ENCODE peak calls at places on chromosomes 3 and 15, in six cellular contexts. One of them, this sample, is unnamed.

GRCh38 chr3:132394334-132394733 is 23.0 kb upstream of the DNAJC13 start:
- DNase-seq in tibial nerve: no peak
- DNase-seq in cardiac muscle cell: peak; percentile 85
- DNase-seq in progenitor cell of endocrine pancreas: no peak
- DNase-seq in nephron progenitor cell: no peak
- DNase-seq in GM10248: no peak
- DNase-seq in this sample: no peak

GRCh38 chr3:166190360-166190759 is 353.1 kb upstream of the BCHE start:
- DNase-seq in tibial nerve: no peak
- DNase-seq in cardiac muscle cell: no peak
- DNase-seq in progenitor cell of endocrine pancreas: no peak
- DNase-seq in nephron progenitor cell: no peak
- DNase-seq in GM10248: no peak
- DNase-seq in this sample: no peak

GRCh38 chr15:70014860-70015490 is 82.7 kb downstream of the TLE3 start:
- DNase-seq in tibial nerve: no peak
- DNase-seq in cardiac muscle cell: no peak
- DNase-seq in progenitor cell of endocrine pancreas: no peak
- DNase-seq in nephron progenitor cell: peak; percentile 31
- DNase-seq in GM10248: peak; percentile 91
- DNase-seq in this sample: no peak

GRCh38 chr15:88223099-88223498 is 33.4 kb downstream of the NTRK3 start:
- DNase-seq in tibial nerve: no peak
- DNase-seq in cardiac muscle cell: no peak
- DNase-seq in progenitor cell of endocrine pancreas: no peak
- DNase-seq in nephron progenitor cell: no peak
- DNase-seq in GM10248: no peak
- DNase-seq in this sample: no peak

GRCh38 chr3:38560284-38560683 is 64.1 kb downstream of the EXOG start:
- DNase-seq in tibial nerve: no peak
- DNase-seq in cardiac muscle cell: no peak
- DNase-seq in progenitor cell of endocrine pancreas: no peak
- DNase-seq in nephron progenitor cell: no peak
- DNase-seq in GM10248: no peak
- DNase-seq in this sample: peak; percentile 59

GRCh38 chr3:133759740-133760069 is 13.5 kb downstream of the TF start:
- DNase-seq in tibial nerve: no peak
- DNase-seq in cardiac muscle cell: no peak
- DNase-seq in progenitor cell of endocrine pancreas: no peak
- DNase-seq in nephron progenitor cell: no peak
- DNase-seq in GM10248: no peak
- DNase-seq in this sample: no peak

GRCh38 chr3:124401841-124402240 is 328.4 kb upstream of the UMPS start:
- DNase-seq in tibial nerve: no peak
- DNase-seq in cardiac muscle cell: peak; percentile 35
- DNase-seq in progenitor cell of endocrine pancreas: no peak
- DNase-seq in nephron progenitor cell: no peak
- DNase-seq in GM10248: no peak
- DNase-seq in this sample: no peak

GRCh38 chr3:80233576-80233975 is 465.8 kb upstream of the ROBO1 start:
- DNase-seq in tibial nerve: no peak
- DNase-seq in cardiac muscle cell: no peak
- DNase-seq in progenitor cell of endocrine pancreas: no peak
- DNase-seq in nephron progenitor cell: no peak
- DNase-seq in GM10248: no peak
- DNase-seq in this sample: no peak

GRCh38 chr3:130258532-130258952 is 86.9 kb upstream of the COL6A5 start:
- DNase-seq in tibial nerve: no peak
- DNase-seq in cardiac muscle cell: peak; percentile 78
- DNase-seq in progenitor cell of endocrine pancreas: no peak
- DNase-seq in nephron progenitor cell: no peak
- DNase-seq in GM10248: no peak
- DNase-seq in this sample: no peak

GRCh38 chr3:80283783-80284182 is 516.0 kb upstream of the ROBO1 start:
- DNase-seq in tibial nerve: no peak
- DNase-seq in cardiac muscle cell: no peak
- DNase-seq in progenitor cell of endocrine pancreas: no peak
- DNase-seq in nephron progenitor cell: no peak
- DNase-seq in GM10248: no peak
- DNase-seq in this sample: no peak

GRCh38 chr3:149603126-149604074 is 54.4 kb downstream of the WWTR1 start:
- DNase-seq in tibial nerve: no peak
- DNase-seq in cardiac muscle cell: peak; percentile 68
- DNase-seq in progenitor cell of endocrine pancreas: no peak
- DNase-seq in nephron progenitor cell: no peak
- DNase-seq in GM10248: no peak
- DNase-seq in this sample: no peak

GRCh38 chr3:184016169-184016570 is 1.5 kb downstream of the ABCC5 start:
- DNase-seq in tibial nerve: no peak
- DNase-seq in cardiac muscle cell: no peak
- DNase-seq in progenitor cell of endocrine pancreas: no peak
- DNase-seq in nephron progenitor cell: no peak
- DNase-seq in GM10248: no peak
- DNase-seq in this sample: no peak

GRCh38 chr3:108719178-108719577 is 38.0 kb downstream of the RETNLB start:
- DNase-seq in tibial nerve: no peak
- DNase-seq in cardiac muscle cell: no peak
- DNase-seq in progenitor cell of endocrine pancreas: no peak
- DNase-seq in nephron progenitor cell: no peak
- DNase-seq in GM10248: no peak
- DNase-seq in this sample: no peak

GRCh38 chr3:23859012-23859743 is 53.4 kb downstream of the UBE2E1 start:
- DNase-seq in tibial nerve: no peak
- DNase-seq in cardiac muscle cell: peak; percentile 47
- DNase-seq in progenitor cell of endocrine pancreas: no peak
- DNase-seq in nephron progenitor cell: no peak
- DNase-seq in GM10248: no peak
- DNase-seq in this sample: no peak

GRCh38 chr15:62107561-62108110 is 40.9 kb downstream of the C2CD4A start:
- DNase-seq in tibial nerve: no peak
- DNase-seq in cardiac muscle cell: peak; percentile 53
- DNase-seq in progenitor cell of endocrine pancreas: no peak
- DNase-seq in nephron progenitor cell: no peak
- DNase-seq in GM10248: no peak
- DNase-seq in this sample: no peak

GRCh38 chr3:71447197-71447596 is 136.3 kb downstream of the FOXP1 start:
- DNase-seq in tibial nerve: no peak
- DNase-seq in cardiac muscle cell: no peak
- DNase-seq in progenitor cell of endocrine pancreas: no peak
- DNase-seq in nephron progenitor cell: no peak
- DNase-seq in GM10248: no peak
- DNase-seq in this sample: no peak

GRCh38 chr3:186746008-186746407 is 28.8 kb downstream of the KNG1 start:
- DNase-seq in tibial nerve: no peak
- DNase-seq in cardiac muscle cell: peak; percentile 90
- DNase-seq in progenitor cell of endocrine pancreas: no peak
- DNase-seq in nephron progenitor cell: no peak
- DNase-seq in GM10248: no peak
- DNase-seq in this sample: no peak

GRCh38 chr15:50135123-50135541 is 16.1 kb upstream of the ATP8B4 start:
- DNase-seq in tibial nerve: no peak
- DNase-seq in cardiac muscle cell: no peak
- DNase-seq in progenitor cell of endocrine pancreas: no peak
- DNase-seq in nephron progenitor cell: no peak
- DNase-seq in GM10248: no peak
- DNase-seq in this sample: no peak

GRCh38 chr3:23696842-23697241 is 108.9 kb upstream of the UBE2E1 start:
- DNase-seq in tibial nerve: no peak
- DNase-seq in cardiac muscle cell: peak; percentile 50
- DNase-seq in progenitor cell of endocrine pancreas: no peak
- DNase-seq in nephron progenitor cell: no peak
- DNase-seq in GM10248: no peak
- DNase-seq in this sample: no peak

GRCh38 chr3:196643761-196644160 is 4.3 kb downstream of the NRROS start:
- DNase-seq in tibial nerve: no peak
- DNase-seq in cardiac muscle cell: no peak
- DNase-seq in progenitor cell of endocrine pancreas: no peak
- DNase-seq in nephron progenitor cell: no peak
- DNase-seq in GM10248: no peak
- DNase-seq in this sample: no peak

GRCh38 chr3:94293793-94294195 is 230.9 kb downstream of the NSUN3 start:
- DNase-seq in tibial nerve: no peak
- DNase-seq in cardiac muscle cell: no peak
- DNase-seq in progenitor cell of endocrine pancreas: no peak
- DNase-seq in nephron progenitor cell: no peak
- DNase-seq in GM10248: no peak
- DNase-seq in this sample: no peak

DNA sequence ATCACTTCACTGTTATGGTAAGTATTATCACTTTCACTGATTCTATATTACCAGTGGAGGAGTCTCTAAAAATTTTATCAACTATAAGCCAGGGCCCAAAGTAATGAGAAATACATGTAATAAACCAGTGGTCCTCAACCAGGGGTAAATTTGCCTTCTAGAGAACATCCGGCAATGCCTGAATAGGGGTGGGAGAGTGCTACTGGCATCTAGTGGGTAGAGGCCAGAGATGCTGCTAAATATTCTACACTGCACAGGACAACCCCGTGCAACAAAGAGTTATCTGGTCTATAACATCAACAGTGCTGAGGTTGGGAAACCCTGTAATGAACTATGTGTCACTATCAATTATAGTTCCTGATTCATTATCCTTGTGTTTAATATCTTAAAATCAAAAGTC is 2.2 kb downstream of the LYSMD2 start:
- DNase-seq in tibial nerve: no peak
- DNase-seq in cardiac muscle cell: no peak
- DNase-seq in progenitor cell of endocrine pancreas: no peak
- DNase-seq in nephron progenitor cell: no peak
- DNase-seq in GM10248: no peak
- DNase-seq in this sample: no peak
- TF ChIP-seq CTCF in tibial nerve: no peak
- TF ChIP-seq CTCF in cardiac muscle cell: no peak
- TF ChIP-seq CTCF in progenitor cell of endocrine pancreas: no peak
- TF ChIP-seq CTCF in nephron progenitor cell: no peak
- TF ChIP-seq CTCF in GM10248: peak; percentile 29
- TF ChIP-seq CTCF in this sample: no peak

DNA sequence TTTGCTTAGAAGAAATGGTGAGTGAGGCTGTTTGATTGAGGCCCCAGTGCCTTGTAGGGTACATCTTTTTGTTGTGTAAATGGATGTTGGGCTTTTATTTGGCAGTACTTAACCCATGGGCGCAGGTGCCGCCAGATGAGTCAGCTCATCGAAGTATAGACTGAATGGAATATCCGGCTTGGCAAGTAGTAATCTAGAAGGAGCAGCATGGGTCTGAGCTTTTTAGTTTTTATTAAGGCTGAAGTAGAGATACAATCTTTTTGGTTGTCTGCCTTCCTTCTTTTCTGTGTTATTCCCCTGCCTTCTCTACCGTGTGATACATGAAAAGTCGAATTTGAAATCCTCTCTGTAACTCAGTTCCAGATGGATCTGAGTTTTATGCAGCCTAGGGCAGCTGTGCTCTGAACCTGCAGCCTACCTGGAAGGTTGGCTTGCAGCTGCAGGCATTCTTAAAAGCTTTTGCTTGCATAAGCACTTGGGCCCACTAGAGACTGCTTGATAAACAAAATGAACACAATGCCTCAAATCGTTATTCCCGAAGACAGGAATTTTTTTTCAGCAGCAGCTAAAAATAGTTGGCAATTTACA is 177.6 kb upstream of the CGNL1 start:
- DNase-seq in tibial nerve: no peak
- DNase-seq in cardiac muscle cell: no peak
- DNase-seq in progenitor cell of endocrine pancreas: no peak
- DNase-seq in nephron progenitor cell: no peak
- DNase-seq in GM10248: no peak
- DNase-seq in this sample: no peak
- TF ChIP-seq CTCF in tibial nerve: no peak
- TF ChIP-seq CTCF in cardiac muscle cell: no peak
- TF ChIP-seq CTCF in progenitor cell of endocrine pancreas: no peak
- TF ChIP-seq CTCF in nephron progenitor cell: no peak
- TF ChIP-seq CTCF in GM10248: no peak
- TF ChIP-seq CTCF in this sample: no peak

GRCh38 chr3:14869877-14870563 is 51.3 kb downstream of the FGD5 start:
- DNase-seq in tibial nerve: no peak
- DNase-seq in cardiac muscle cell: no peak
- DNase-seq in progenitor cell of endocrine pancreas: no peak
- DNase-seq in nephron progenitor cell: no peak
- DNase-seq in GM10248: no peak
- DNase-seq in this sample: no peak
- TF ChIP-seq CTCF in tibial nerve: no peak
- TF ChIP-seq CTCF in cardiac muscle cell: no peak
- TF ChIP-seq CTCF in progenitor cell of endocrine pancreas: no peak
- TF ChIP-seq CTCF in nephron progenitor cell: no peak
- TF ChIP-seq CTCF in GM10248: no peak
- TF ChIP-seq CTCF in this sample: no peak

GRCh38 chr3:159872374-159873109 is 116.1 kb upstream of the IL12A start:
- DNase-seq in tibial nerve: no peak
- DNase-seq in cardiac muscle cell: peak; percentile 74
- DNase-seq in progenitor cell of endocrine pancreas: no peak
- DNase-seq in nephron progenitor cell: no peak
- DNase-seq in GM10248: no peak
- DNase-seq in this sample: no peak
- TF ChIP-seq CTCF in tibial nerve: no peak
- TF ChIP-seq CTCF in cardiac muscle cell: peak; percentile 31
- TF ChIP-seq CTCF in progenitor cell of endocrine pancreas: no peak
- TF ChIP-seq CTCF in nephron progenitor cell: no peak
- TF ChIP-seq CTCF in GM10248: no peak
- TF ChIP-seq CTCF in this sample: no peak

DNA sequence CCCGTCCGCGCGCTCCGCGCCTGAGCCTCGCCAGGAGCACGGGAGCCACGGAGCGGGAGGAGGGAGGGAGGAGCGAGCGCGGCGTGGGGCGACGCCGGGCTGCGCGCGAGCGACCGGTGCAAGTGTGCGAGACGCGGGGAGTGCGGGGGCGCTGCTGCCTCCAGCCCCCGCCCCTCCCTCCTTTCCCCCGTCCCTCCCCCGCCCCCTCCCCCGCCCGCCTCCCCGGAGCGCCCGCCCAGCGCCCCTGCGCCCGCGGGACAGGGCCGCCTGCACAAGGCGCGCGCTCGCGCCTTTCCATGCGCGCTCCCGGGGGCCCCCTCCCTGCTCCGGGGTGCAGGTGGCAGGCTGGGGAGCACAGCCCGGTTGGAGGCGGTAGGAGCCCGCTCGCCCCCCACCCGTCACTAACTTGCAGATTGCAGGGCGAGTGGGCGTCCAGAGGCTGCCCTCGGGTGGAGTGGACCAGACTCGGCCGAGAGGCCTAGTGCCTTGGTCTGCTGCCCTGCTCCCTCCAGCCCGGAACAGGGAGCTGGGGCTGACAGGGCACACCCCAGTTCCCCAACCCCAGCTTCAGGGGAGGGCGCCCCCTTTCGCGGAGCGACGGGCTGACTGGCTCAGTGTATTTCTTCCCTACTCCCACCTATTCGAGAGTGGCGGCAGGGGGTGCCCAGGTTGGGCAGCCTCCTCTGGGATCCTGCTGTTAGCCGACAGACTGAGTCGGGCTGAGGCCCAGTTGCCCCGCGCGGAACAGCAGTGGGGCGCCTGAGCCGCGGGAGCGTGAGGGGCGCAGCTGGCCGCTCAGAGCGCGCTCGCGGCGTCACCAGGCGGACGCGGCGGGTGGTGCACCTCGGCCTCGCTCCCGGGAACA is at the start of gene WNT7A:
- DNase-seq in tibial nerve: no peak
- DNase-seq in cardiac muscle cell: peak; percentile 15
- DNase-seq in progenitor cell of endocrine pancreas: peak; percentile 59
- DNase-seq in nephron progenitor cell: peak; percentile 80
- DNase-seq in GM10248: peak; percentile 41
- DNase-seq in this sample: peak; percentile 80
- TF ChIP-seq CTCF in tibial nerve: peak; percentile 11
- TF ChIP-seq CTCF in cardiac muscle cell: peak; percentile 56
- TF ChIP-seq CTCF in progenitor cell of endocrine pancreas: peak; percentile 84
- TF ChIP-seq CTCF in nephron progenitor cell: peak; percentile 83
- TF ChIP-seq CTCF in GM10248: peak; percentile 22
- TF ChIP-seq CTCF in this sample: peak; percentile 86